ENCODE peak calls at places on chromosomes 16 and 17, in ten cellular contexts. N, H, X, R, Z, J, I, L, B and K are unnamed samples.

GRCh38 chr17:78884148-78884870 is 18.7 kb downstream of the CEP295NL start:
- DNase-seq in N (no peak), H (no peak), X (no peak), R (no peak), Z (no peak), J (no peak), I (peak), L (no peak), B (no peak), K (no peak)

GRCh38 chr17:80770881-80771611 is 220.6 kb upstream of the CHMP6 start:
- DNase-seq in N (no peak), H (no peak), X (no peak), R (no peak), Z (no peak), J (no peak), I (peak), L (no peak), B (no peak), K (no peak)

GRCh38 chr16:68402748-68403040 is 45.6 kb downstream of the SMPD3 start:
- DNase-seq in N (no peak), H (no peak), X (no peak), R (no peak), Z (no peak), J (no peak), I (no peak), L (no peak), B (no peak), K (no peak)

GRCh38 chr17:43584666-43585102 is 38.5 kb upstream of the ETV4 start:
- DNase-seq in N (no peak), H (no peak), X (no peak), R (no peak), Z (no peak), J (no peak), I (no peak), L (no peak), B (no peak), K (peak)

GRCh38 chr17:78342438-78343098 is 17.3 kb downstream of the SOCS3 start:
- DNase-seq in N (no peak), H (peak), X (peak), R (peak), Z (peak), J (peak), I (peak), L (no peak), B (no peak), K (peak)

GRCh38 chr17:37706446-37706845 is 38.4 kb downstream of the HNF1B start:
- DNase-seq in N (no peak), H (no peak), X (no peak), R (no peak), Z (no peak), J (no peak), I (no peak), L (no peak), B (no peak), K (no peak)

GRCh38 chr16:82792704-82793103 is 165.9 kb downstream of the CDH13 start:
- DNase-seq in N (no peak), H (no peak), X (no peak), R (no peak), Z (no peak), J (no peak), I (no peak), L (no peak), B (no peak), K (no peak)

GRCh38 chr17:2044263-2044894 is 2.6 kb downstream of the OVCA2 start:
- DNase-seq in N (no peak), H (no peak), X (no peak), R (no peak), Z (no peak), J (no peak), I (no peak), L (no peak), B (no peak), K (no peak)

GRCh38 chr17:67027031-67027628 is 17.2 kb upstream of the CACNG1 start:
- DNase-seq in N (no peak), H (peak), X (peak), R (no peak), Z (no peak), J (no peak), I (no peak), L (no peak), B (no peak), K (peak)

GRCh38 chr16:3058173-3059030 is 7.0 kb upstream of the IL32 start:
- DNase-seq in N (peak), H (peak), X (peak), R (no peak), Z (no peak), J (no peak), I (peak), L (no peak), B (peak), K (no peak)

GRCh38 chr17:33469911-33470310 is 176.8 kb upstream of the ASIC2 start:
- DNase-seq in N (no peak), H (no peak), X (no peak), R (no peak), Z (peak), J (no peak), I (peak), L (no peak), B (no peak), K (peak)

GRCh38 chr17:73820686-73821448 is 176.6 kb upstream of the SDK2 start:
- DNase-seq in N (no peak), H (no peak), X (no peak), R (no peak), Z (no peak), J (no peak), I (peak), L (no peak), B (no peak), K (no peak)

GRCh38 chr16:6684076-6684673 is 648.5 kb upstream of the RBFOX1 start:
- DNase-seq in N (no peak), H (no peak), X (peak), R (peak), Z (peak), J (no peak), I (peak), L (no peak), B (peak), K (no peak)

GRCh38 chr17:39165178-39165843 is 650 bp downstream of the ARL5C start:
- DNase-seq in N (no peak), H (no peak), X (no peak), R (no peak), Z (no peak), J (no peak), I (no peak), L (no peak), B (peak), K (no peak)

GRCh38 chr17:73510981-73511442 is 133.2 kb downstream of the SDK2 start:
- DNase-seq in N (no peak), H (no peak), X (no peak), R (no peak), Z (no peak), J (no peak), I (no peak), L (no peak), B (no peak), K (no peak)

GRCh38 chr17:41959336-41960095 is 7.1 kb upstream of the CNP start:
- DNase-seq in N (no peak), H (no peak), X (peak), R (peak), Z (no peak), J (no peak), I (no peak), L (no peak), B (peak), K (peak)

GRCh38 chr16:65122974-65123845 is 1.3 kb upstream of the CDH11 start:
- DNase-seq in N (peak), H (peak), X (no peak), R (no peak), Z (peak), J (no peak), I (no peak), L (no peak), B (peak), K (peak)

GRCh38 chr17:8964801-8965393 is 610 bp downstream of the PIK3R5 start:
- DNase-seq in N (peak), H (no peak), X (no peak), R (no peak), Z (no peak), J (no peak), I (no peak), L (no peak), B (peak), K (no peak)

GRCh38 chr16:3983081-3983520 is 102.6 kb upstream of the CREBBP start:
- DNase-seq in N (peak), H (peak), X (peak), R (peak), Z (peak), J (no peak), I (peak), L (peak), B (peak), K (peak)

GRCh38 chr16:56401482-56401881 is 23.9 kb downstream of the AMFR start:
- DNase-seq in N (no peak), H (no peak), X (no peak), R (peak), Z (no peak), J (no peak), I (no peak), L (no peak), B (peak), K (no peak)

GRCh38 chr17:40023590-40024292 is 8.5 kb downstream of the CSF3 start:
- DNase-seq in N (no peak), H (peak), X (no peak), R (no peak), Z (no peak), J (no peak), I (peak), L (no peak), B (no peak), K (no peak)

GRCh38 chr16:8972843-8973586 is 9.3 kb upstream of the USP7 start:
- DNase-seq in N (no peak), H (no peak), X (no peak), R (no peak), Z (no peak), J (no peak), I (no peak), L (no peak), B (no peak), K (peak)

GRCh38 chr17:40552806-40553693 is 12.2 kb downstream of the CCR7 start:
- DNase-seq in N (peak), H (no peak), X (no peak), R (no peak), Z (no peak), J (no peak), I (peak), L (peak), B (no peak), K (no peak)

GRCh38 chr17:5362162-5362811 is 57.2 kb downstream of the NUP88 start:
- DNase-seq in N (no peak), H (no peak), X (no peak), R (no peak), Z (no peak), J (no peak), I (no peak), L (no peak), B (no peak), K (no peak)

GRCh38 chr17:32482568-32483320 is 4.0 kb upstream of the CDK5R1 start:
- DNase-seq in N (no peak), H (no peak), X (no peak), R (no peak), Z (no peak), J (no peak), I (peak), L (no peak), B (no peak), K (no peak)

GRCh38 chr16:19295393-19295792 is 9.9 kb downstream of the CLEC19A start:
- DNase-seq in N (no peak), H (no peak), X (no peak), R (no peak), Z (no peak), J (no peak), I (no peak), L (no peak), B (no peak), K (no peak)

GRCh38 chr17:47841488-47842308 is 625 bp upstream of the SCRN2 start:
- DNase-seq in N (no peak), H (no peak), X (no peak), R (no peak), Z (no peak), J (no peak), I (no peak), L (no peak), B (no peak), K (no peak)

GRCh38 chr17:47840742-47841487 is at the start of gene SCRN2:
- DNase-seq in N (peak), H (peak), X (peak), R (peak), Z (peak), J (peak), I (peak), L (peak), B (peak), K (peak)

GRCh38 chr17:47844814-47845453 is 3.9 kb upstream of the SCRN2 start:
- DNase-seq in N (no peak), H (no peak), X (no peak), R (peak), Z (no peak), J (no peak), I (no peak), L (no peak), B (no peak), K (peak)

GRCh38 chr17:47844230-47844629 is 3.2 kb upstream of the SCRN2 start:
- DNase-seq in N (no peak), H (no peak), X (peak), R (no peak), Z (no peak), J (no peak), I (no peak), L (no peak), B (no peak), K (peak)

DNA sequence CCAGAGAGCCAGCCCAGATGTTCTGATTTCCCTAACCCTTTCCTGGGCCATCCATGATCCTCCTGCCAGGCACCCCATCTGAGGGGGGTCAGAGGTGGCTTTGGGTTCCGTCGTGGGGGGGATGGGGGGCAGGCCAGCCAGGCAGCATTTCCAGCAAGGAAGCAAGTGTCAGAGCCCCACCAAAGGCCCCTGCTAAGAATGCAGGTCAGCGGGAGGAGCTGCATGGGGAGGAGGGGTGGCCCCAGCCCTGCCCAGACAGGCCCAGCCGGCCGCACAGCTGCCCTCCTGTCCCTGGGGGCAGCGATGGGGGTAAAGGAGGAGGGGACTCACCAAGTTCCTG is 2.3 kb upstream of the SCRN2 start:
- DNase-seq in N (no peak), H (no peak), X (peak), R (no peak), Z (no peak), J (no peak), I (no peak), L (no peak), B (no peak), K (no peak)
- TF ChIP-seq CTCF in N (no peak), H (no peak), X (peak), R (no peak), Z (peak), J (no peak), I (no peak), L (no peak), B (peak), K (no peak)

GRCh38 chr16:87347932-87348615 is 30.9 kb upstream of the C16orf95 start:
- DNase-seq in N (no peak), H (no peak), X (no peak), R (no peak), Z (no peak), J (no peak), I (no peak), L (no peak), B (no peak), K (no peak)
- TF ChIP-seq CTCF in N (no peak), H (no peak), X (no peak), R (no peak), Z (no peak), J (no peak), I (no peak), L (no peak), B (no peak), K (peak)

DNA sequence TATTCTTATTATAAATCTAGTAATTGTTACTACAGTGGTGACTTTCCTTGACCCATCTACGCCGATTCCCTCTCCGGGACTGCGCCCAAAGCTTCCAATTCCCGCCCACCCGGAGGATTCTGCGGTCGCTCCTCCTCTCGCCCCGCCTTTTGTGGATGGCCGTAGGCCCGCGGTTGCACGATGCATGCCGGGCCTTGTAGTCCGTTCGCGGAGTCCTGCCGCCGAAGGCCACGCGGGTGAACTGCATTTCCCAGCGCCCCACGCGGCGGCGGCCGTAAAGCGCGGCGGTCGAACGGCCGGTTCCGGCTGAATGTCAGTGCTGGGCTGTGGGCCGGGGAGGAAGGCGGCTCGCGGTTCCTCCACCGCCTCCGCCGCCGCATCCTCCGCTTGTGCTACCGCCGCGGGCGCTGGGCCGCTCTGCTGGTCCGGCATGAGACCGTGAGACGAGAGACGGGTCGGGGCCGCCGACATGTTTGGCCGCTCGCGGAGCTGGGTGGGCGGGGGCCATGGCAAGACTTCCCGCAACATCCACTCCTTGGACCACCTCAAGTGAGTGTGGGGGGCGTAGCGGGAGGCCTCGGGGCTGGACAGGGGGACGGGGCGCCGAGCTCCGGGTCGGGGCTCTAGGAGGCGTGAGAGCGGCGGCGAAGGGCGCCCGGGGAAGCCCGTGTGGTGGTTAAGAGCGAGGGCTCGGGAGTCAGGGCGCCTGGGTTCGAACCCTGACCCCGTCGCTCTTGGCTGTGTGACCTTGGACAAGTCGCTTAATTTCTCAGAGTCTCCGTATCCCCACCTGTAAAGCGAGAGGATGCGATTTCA is at the start of gene CLEC16A:
- DNase-seq in N (peak), H (peak), X (peak), R (peak), Z (peak), J (peak), I (peak), L (peak), B (peak), K (peak)
- TF ChIP-seq CTCF in N (peak), H (no peak), X (peak), R (no peak), Z (no peak), J (no peak), I (peak), L (no peak), B (peak), K (peak)

DNA sequence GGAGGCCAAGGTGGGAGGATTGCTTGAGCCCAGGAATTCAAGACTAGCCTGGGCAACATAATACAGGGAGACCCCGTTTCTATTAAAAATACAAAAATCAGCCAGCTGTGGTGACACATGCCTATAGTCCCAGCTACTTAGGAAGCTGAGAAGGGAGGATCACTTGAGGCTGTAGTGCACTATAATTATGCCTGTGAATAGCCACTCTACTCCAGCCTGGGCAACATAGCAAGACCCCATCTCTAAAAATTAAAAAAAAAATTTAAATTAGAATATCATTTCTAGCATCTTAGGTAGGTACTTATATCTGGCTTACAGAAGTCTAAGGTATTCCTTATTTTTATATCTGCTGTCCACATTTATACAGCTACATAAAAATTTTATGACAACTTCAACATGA is 7.5 kb upstream of the SMG8 start:
- DNase-seq in N (no peak), H (no peak), X (no peak), R (no peak), Z (no peak), J (no peak), I (no peak), L (no peak), B (no peak), K (no peak)
- TF ChIP-seq CTCF in N (no peak), H (no peak), X (no peak), R (no peak), Z (no peak), J (no peak), I (no peak), L (no peak), B (no peak), K (no peak)

DNA sequence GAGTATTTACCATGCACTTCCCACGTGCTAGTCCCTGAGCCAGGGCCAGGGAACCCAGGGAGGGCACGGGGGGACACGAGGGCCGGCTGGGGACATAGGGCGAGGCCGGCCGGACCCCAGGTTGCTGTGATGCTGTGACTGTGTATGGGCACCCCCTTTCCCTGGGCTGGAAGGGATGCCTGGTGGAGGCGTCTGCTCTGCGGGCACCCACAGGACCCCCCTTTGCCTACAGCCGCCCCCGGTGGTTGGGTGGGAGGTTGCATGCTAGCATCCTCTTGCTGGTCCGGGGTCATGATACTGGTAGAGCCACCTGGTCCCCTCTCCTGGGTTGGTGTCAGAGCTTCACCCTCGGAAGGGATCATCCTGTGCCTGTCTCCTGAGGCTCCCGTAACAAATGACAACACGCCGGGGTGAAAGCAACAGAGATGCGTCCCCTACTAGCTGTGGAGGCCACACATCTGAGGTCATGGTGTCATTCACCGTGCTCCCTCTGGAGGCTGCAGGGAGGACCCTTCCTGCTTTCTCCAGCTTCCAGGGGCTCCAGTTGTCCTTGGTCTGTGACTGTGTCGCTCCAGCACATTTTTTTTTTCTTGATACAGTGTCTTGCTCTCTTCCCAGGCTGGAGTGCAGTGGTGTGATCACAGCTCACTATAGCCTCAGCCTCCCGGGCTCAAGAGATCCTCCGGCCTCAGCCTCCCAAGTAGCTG is 3.1 kb upstream of the CIAO3 start:
- DNase-seq in N (no peak), H (no peak), X (no peak), R (no peak), Z (no peak), J (no peak), I (no peak), L (no peak), B (no peak), K (no peak)
- TF ChIP-seq CTCF in N (no peak), H (no peak), X (peak), R (no peak), Z (no peak), J (no peak), I (no peak), L (peak), B (peak), K (peak)

GRCh38 chr16:55225972-55226542 is 97.9 kb upstream of the IRX6 start:
- DNase-seq in N (no peak), H (no peak), X (no peak), R (no peak), Z (no peak), J (no peak), I (no peak), L (no peak), B (no peak), K (no peak)
- TF ChIP-seq CTCF in N (no peak), H (no peak), X (no peak), R (no peak), Z (no peak), J (no peak), I (no peak), L (no peak), B (no peak), K (no peak)